ENCODE peak calls at places on chromosome 13, in seven cellular contexts. One of them, this sample, is unnamed.

GRCh38 chr13:27967736-27968315 is 1.3 kb downstream of the CDX2 start:
- DNase-seq in CD8-positive, alpha-beta T cell: no peak
- DNase-seq in fibroblast of gingiva: no peak
- DNase-seq in OCI-M1: no peak
- DNase-seq in naive B cell: no peak
- DNase-seq in HS-27A: no peak
- DNase-seq in GM18507: no peak
- DNase-seq in this sample: no peak

GRCh38 chr13:109764474-109765292 is 21.7 kb downstream of the IRS2 start:
- DNase-seq in CD8-positive, alpha-beta T cell: no peak
- DNase-seq in fibroblast of gingiva: peak
- DNase-seq in OCI-M1: peak
- DNase-seq in naive B cell: no peak
- DNase-seq in HS-27A: no peak
- DNase-seq in GM18507: no peak
- DNase-seq in this sample: no peak

GRCh38 chr13:57632276-57633140 is 964 bp downstream of the PCDH17 start:
- DNase-seq in CD8-positive, alpha-beta T cell: no peak
- DNase-seq in fibroblast of gingiva: no peak
- DNase-seq in OCI-M1: no peak
- DNase-seq in naive B cell: no peak
- DNase-seq in HS-27A: no peak
- DNase-seq in GM18507: no peak
- DNase-seq in this sample: no peak

GRCh38 chr13:111956261-111957151 is 110.4 kb upstream of the SOX1 start:
- DNase-seq in CD8-positive, alpha-beta T cell: no peak
- DNase-seq in fibroblast of gingiva: no peak
- DNase-seq in OCI-M1: no peak
- DNase-seq in naive B cell: no peak
- DNase-seq in HS-27A: no peak
- DNase-seq in GM18507: no peak
- DNase-seq in this sample: no peak

GRCh38 chr13:91470084-91470621 is 71.7 kb downstream of the GPC5 start:
- DNase-seq in CD8-positive, alpha-beta T cell: no peak
- DNase-seq in fibroblast of gingiva: no peak
- DNase-seq in OCI-M1: no peak
- DNase-seq in naive B cell: no peak
- DNase-seq in HS-27A: no peak
- DNase-seq in GM18507: no peak
- DNase-seq in this sample: no peak

GRCh38 chr13:30119476-30119875 is 187.9 kb downstream of the KATNAL1 start:
- DNase-seq in CD8-positive, alpha-beta T cell: peak
- DNase-seq in fibroblast of gingiva: peak
- DNase-seq in OCI-M1: no peak
- DNase-seq in naive B cell: no peak
- DNase-seq in HS-27A: no peak
- DNase-seq in GM18507: no peak
- DNase-seq in this sample: no peak

GRCh38 chr13:105338044-105338443 is 1197.4 kb downstream of the EFNB2 start:
- DNase-seq in CD8-positive, alpha-beta T cell: no peak
- DNase-seq in fibroblast of gingiva: no peak
- DNase-seq in OCI-M1: no peak
- DNase-seq in naive B cell: no peak
- DNase-seq in HS-27A: no peak
- DNase-seq in GM18507: no peak
- DNase-seq in this sample: no peak

GRCh38 chr13:35995136-35995535 is 136.0 kb downstream of the DCLK1 start:
- DNase-seq in CD8-positive, alpha-beta T cell: no peak
- DNase-seq in fibroblast of gingiva: peak
- DNase-seq in OCI-M1: peak
- DNase-seq in naive B cell: no peak
- DNase-seq in HS-27A: no peak
- DNase-seq in GM18507: no peak
- DNase-seq in this sample: no peak

GRCh38 chr13:24097064-24097463 is 63.5 kb upstream of the SPATA13 start:
- DNase-seq in CD8-positive, alpha-beta T cell: no peak
- DNase-seq in fibroblast of gingiva: peak
- DNase-seq in OCI-M1: peak
- DNase-seq in naive B cell: no peak
- DNase-seq in HS-27A: no peak
- DNase-seq in GM18507: no peak
- DNase-seq in this sample: no peak

GRCh38 chr13:23922005-23922932 is 25.0 kb upstream of the C1QTNF9B start:
- DNase-seq in CD8-positive, alpha-beta T cell: no peak
- DNase-seq in fibroblast of gingiva: no peak
- DNase-seq in OCI-M1: no peak
- DNase-seq in naive B cell: no peak
- DNase-seq in HS-27A: no peak
- DNase-seq in GM18507: no peak
- DNase-seq in this sample: no peak

GRCh38 chr13:49314344-49314882 is 66.7 kb downstream of the CDADC1 start:
- DNase-seq in CD8-positive, alpha-beta T cell: no peak
- DNase-seq in fibroblast of gingiva: no peak
- DNase-seq in OCI-M1: no peak
- DNase-seq in naive B cell: no peak
- DNase-seq in HS-27A: no peak
- DNase-seq in GM18507: no peak
- DNase-seq in this sample: no peak

GRCh38 chr13:24511824-24512207 is 762 bp downstream of the PARP4 start:
- DNase-seq in CD8-positive, alpha-beta T cell: no peak
- DNase-seq in fibroblast of gingiva: no peak
- DNase-seq in OCI-M1: peak
- DNase-seq in naive B cell: peak
- DNase-seq in HS-27A: no peak
- DNase-seq in GM18507: no peak
- DNase-seq in this sample: peak

GRCh38 chr13:48888613-48889012 is 87.1 kb upstream of the FNDC3A start:
- DNase-seq in CD8-positive, alpha-beta T cell: no peak
- DNase-seq in fibroblast of gingiva: no peak
- DNase-seq in OCI-M1: no peak
- DNase-seq in naive B cell: no peak
- DNase-seq in HS-27A: no peak
- DNase-seq in GM18507: no peak
- DNase-seq in this sample: no peak

GRCh38 chr13:93305886-93306285 is 79.3 kb downstream of the GPC6 start:
- DNase-seq in CD8-positive, alpha-beta T cell: no peak
- DNase-seq in fibroblast of gingiva: no peak
- DNase-seq in OCI-M1: no peak
- DNase-seq in naive B cell: no peak
- DNase-seq in HS-27A: peak
- DNase-seq in GM18507: no peak
- DNase-seq in this sample: no peak

GRCh38 chr13:69050696-69051095 is 1056.9 kb upstream of the ATXN8OS start:
- DNase-seq in CD8-positive, alpha-beta T cell: no peak
- DNase-seq in fibroblast of gingiva: no peak
- DNase-seq in OCI-M1: no peak
- DNase-seq in naive B cell: no peak
- DNase-seq in HS-27A: no peak
- DNase-seq in GM18507: no peak
- DNase-seq in this sample: no peak

GRCh38 chr13:50033696-50034095 is 18.5 kb downstream of the KCNRG start:
- DNase-seq in CD8-positive, alpha-beta T cell: no peak
- DNase-seq in fibroblast of gingiva: peak
- DNase-seq in OCI-M1: no peak
- DNase-seq in naive B cell: no peak
- DNase-seq in HS-27A: no peak
- DNase-seq in GM18507: no peak
- DNase-seq in this sample: no peak

GRCh38 chr13:95573226-95573625 is 20.7 kb downstream of the CLDN10 start:
- DNase-seq in CD8-positive, alpha-beta T cell: no peak
- DNase-seq in fibroblast of gingiva: peak
- DNase-seq in OCI-M1: no peak
- DNase-seq in naive B cell: no peak
- DNase-seq in HS-27A: no peak
- DNase-seq in GM18507: no peak
- DNase-seq in this sample: no peak

GRCh38 chr13:46542833-46543232 is 10.1 kb upstream of the LRCH1 start:
- DNase-seq in CD8-positive, alpha-beta T cell: no peak
- DNase-seq in fibroblast of gingiva: no peak
- DNase-seq in OCI-M1: no peak
- DNase-seq in naive B cell: no peak
- DNase-seq in HS-27A: no peak
- DNase-seq in GM18507: no peak
- DNase-seq in this sample: no peak

GRCh38 chr13:49113526-49114286 is 106.4 kb upstream of the MLNR start:
- DNase-seq in CD8-positive, alpha-beta T cell: no peak
- DNase-seq in fibroblast of gingiva: peak
- DNase-seq in OCI-M1: peak
- DNase-seq in naive B cell: no peak
- DNase-seq in HS-27A: no peak
- DNase-seq in GM18507: no peak
- DNase-seq in this sample: no peak

GRCh38 chr13:51557875-51558604 is 26.2 kb upstream of the WDFY2 start:
- DNase-seq in CD8-positive, alpha-beta T cell: no peak
- DNase-seq in fibroblast of gingiva: peak
- DNase-seq in OCI-M1: peak
- DNase-seq in naive B cell: no peak
- DNase-seq in HS-27A: peak
- DNase-seq in GM18507: no peak
- DNase-seq in this sample: no peak

GRCh38 chr13:39350461-39350881 is 252.5 kb downstream of the LHFPL6 start:
- DNase-seq in CD8-positive, alpha-beta T cell: no peak
- DNase-seq in fibroblast of gingiva: no peak
- DNase-seq in OCI-M1: no peak
- DNase-seq in naive B cell: no peak
- DNase-seq in HS-27A: no peak
- DNase-seq in GM18507: no peak
- DNase-seq in this sample: no peak

This sample was measured in KG1.